ENCODE peak calls at places on chromosomes 6 and 20, in five cellular contexts. H is CD8-positive, alpha-beta memory T cell; O is activated CD4-positive, CD25-positive, alpha-beta regulatory T cell; C is RPMI7951; Z is HFFc6. R is an unnamed sample.

GRCh38 chr20:19981091-19981490 is 36.1 kb upstream of the NAA20 start:
- DNase-seq in H (no peak), O (no peak), C (peak; percentile 90), Z (no peak), R (no peak)

GRCh38 chr6:82246802-82247633 is 526 bp downstream of the IBTK start:
- DNase-seq in H (no peak), O (no peak), C (peak; percentile 67), Z (peak; percentile 41), R (peak; percentile 54)

GRCh38 chr6:109867009-109867969 is 110.8 kb upstream of the GPR6 start:
- DNase-seq in H (no peak), O (no peak), C (peak; percentile 6), Z (no peak), R (no peak)

GRCh38 chr20:11117808-11118528 is 444.2 kb upstream of the JAG1 start:
- DNase-seq in H (no peak), O (no peak), C (peak; percentile 94), Z (peak; percentile 25), R (no peak)

GRCh38 chr6:139940741-139941712 is 566.6 kb upstream of the CITED2 start:
- DNase-seq in H (no peak), O (no peak), C (peak; percentile 68), Z (no peak), R (no peak)

GRCh38 chr6:150241751-150242150 is 98.9 kb downstream of the PPP1R14C start:
- DNase-seq in H (no peak), O (no peak), C (no peak), Z (no peak), R (no peak)

GRCh38 chr20:20743511-20744169 is 31.2 kb upstream of the RALGAPA2 start:
- DNase-seq in H (no peak), O (no peak), C (no peak), Z (no peak), R (no peak)

GRCh38 chr6:40349092-40349491 is 238.1 kb downstream of the LRFN2 start:
- DNase-seq in H (no peak), O (no peak), C (peak; percentile 60), Z (no peak), R (no peak)

GRCh38 chr6:20325641-20326421 is 75.8 kb upstream of the E2F3 start:
- DNase-seq in H (no peak), O (no peak), C (no peak), Z (no peak), R (no peak)

GRCh38 chr6:11363881-11364576 is 131.6 kb upstream of the NEDD9 start:
- DNase-seq in H (no peak), O (no peak), C (no peak), Z (no peak), R (no peak)

GRCh38 chr6:51995214-51995735 is 92.1 kb downstream of the PKHD1 start:
- DNase-seq in H (no peak), O (no peak), C (no peak), Z (no peak), R (no peak)

GRCh38 chr20:61977387-61977786 is 88.3 kb downstream of the TAF4 start:
- DNase-seq in H (no peak), O (no peak), C (no peak), Z (no peak), R (no peak)

GRCh38 chr6:4164043-4164442 is 28.7 kb upstream of the ECI2 start:
- DNase-seq in H (no peak), O (no peak), C (no peak), Z (no peak), R (no peak)

GRCh38 chr6:91497770-91498169 is 910.9 kb upstream of the MAP3K7 start:
- DNase-seq in H (no peak), O (no peak), C (no peak), Z (no peak), R (no peak)